ENCODE peak calls at places on chromosomes 5 and 9, in ten cellular contexts. S is GM04503; M is small intestine; G is GM12865; N is activated CD4-positive, alpha-beta T cell treated with anti-CD3 and anti-CD28 coated beads for 36 hours; O is stimulated activated CD4-positive, alpha-beta T cell treated with anti-CD3 and anti-CD28 coated beads, Interleukin-4, amount 100 ng/mL, for 1 hour; E is tibial artery; A is C1 segment of cervical spinal cord; K is OCI-M1; Z is transverse colon. I is an unnamed sample.

GRCh38 chr9:129111762-129112151 is 542 bp downstream of the PTPA start:
- DNase-seq in O (peak), M (peak), A (no peak), S (no peak), N (peak), K (peak), G (peak), Z (peak), E (peak), I (no peak)

GRCh38 chr9:4464911-4465513 is 25.3 kb upstream of the SLC1A1 start:
- DNase-seq in N (no peak), O (no peak), M (no peak), Z (no peak), A (no peak), K (no peak), G (peak), E (no peak), S (no peak), I (no peak)

GRCh38 chr9:70142101-70142500 is 98.5 kb downstream of the MAMDC2 start:
- DNase-seq in S (no peak), O (no peak), M (no peak), N (no peak), E (no peak), G (no peak), Z (no peak), K (no peak), A (no peak), I (no peak)

GRCh38 chr5:95712347-95712958 is 18.7 kb upstream of the RHOBTB3 start:
- DNase-seq in K (peak), Z (no peak), E (no peak), G (no peak), S (peak), O (peak), N (peak), A (no peak), M (peak), I (no peak)

GRCh38 chr5:77463905-77464304 is 28.2 kb downstream of the WDR41 start:
- DNase-seq in A (no peak), E (no peak), K (no peak), O (no peak), S (no peak), Z (no peak), G (no peak), N (no peak), M (no peak), I (no peak)

GRCh38 chr5:149904977-149905376 is 39.6 kb downstream of the PDE6A start:
- DNase-seq in S (no peak), A (no peak), E (no peak), K (peak), Z (peak), G (no peak), M (peak), N (no peak), O (no peak), I (no peak)

GRCh38 chr9:135105211-135105745 is 17.8 kb downstream of the OLFM1 start:
- DNase-seq in G (no peak), N (no peak), Z (no peak), O (no peak), M (no peak), K (no peak), S (no peak), E (no peak), A (no peak), I (no peak)

GRCh38 chr9:12935714-12936113 is 160.9 kb downstream of the LURAP1L start:
- DNase-seq in K (no peak), N (no peak), E (no peak), O (no peak), A (no peak), Z (no peak), M (no peak), G (no peak), S (peak), I (no peak)

I was measured in amygdala.